ENCODE peak calls at places on chromosome 17, in eight cellular contexts. L is heart right ventricle, C is neuronal stem cell, D is bronchial epithelial cell, K is kidney, V is neural progenitor cell, Q is left lung, Z is transverse colon. G is an unnamed sample.
A peak's percentile ranks its signal among the peaks of the same experiment; 100 is the strongest.

GRCh38 chr17:36941265-36942021 is 4.2 kb downstream of the LHX1 start:
- DNase-seq in Z (no peak), V (no peak), L (no peak), Q (no peak), K (no peak), D (no peak), C (no peak), G (no peak)

GRCh38 chr17:53571342-53571741 is 251.4 kb upstream of the KIF2B start:
- DNase-seq in V (no peak), C (no peak), K (no peak), D (no peak), Q (no peak), L (no peak), Z (no peak), G (no peak)

GRCh38 chr17:37067555-37068111 is 118.9 kb downstream of the AATF start:
- DNase-seq in Q (no peak), K (peak; percentile 82), C (no peak), L (no peak), V (no peak), Z (peak; percentile 71), D (peak; percentile 82), G (no peak)

GRCh38 chr17:62611767-62612166 is 15.7 kb upstream of the MRC2 start:
- DNase-seq in D (no peak), Q (no peak), K (no peak), Z (no peak), V (no peak), L (no peak), C (no peak), G (no peak)

GRCh38 chr17:57937492-57937891 is 17.7 kb downstream of the CUEDC1 start:
- DNase-seq in L (no peak), Z (no peak), K (no peak), Q (no peak), D (no peak), C (no peak), V (no peak), G (no peak)

GRCh38 chr17:2783310-2784030 is 12.8 kb upstream of the RAP1GAP2 start:
- DNase-seq in Q (no peak), Z (no peak), C (no peak), D (no peak), V (no peak), L (no peak), K (no peak), G (no peak)

GRCh38 chr17:58172369-58173071 is 5.7 kb downstream of the OR4D2 start:
- DNase-seq in L (no peak), V (peak; percentile 64), Q (no peak), Z (no peak), D (peak; percentile 52), K (no peak), C (peak; percentile 6), G (no peak)

GRCh38 chr17:32609085-32609484 is 122.3 kb downstream of the CDK5R1 start:
- DNase-seq in V (no peak), Z (peak; percentile 46), K (peak; percentile 72), C (no peak), Q (no peak), L (peak; percentile 34), D (peak; percentile 52), G (no peak)

GRCh38 chr17:78999056-78999768 is 10.4 kb downstream of the CANT1 start:
- DNase-seq in L (no peak), C (no peak), K (peak; percentile 61), D (no peak), Q (no peak), Z (no peak), V (no peak), G (peak; percentile 57)

GRCh38 chr17:6035801-6036394 is 34.3 kb upstream of the WSCD1 start:
- DNase-seq in K (no peak), V (no peak), L (no peak), C (no peak), Q (no peak), Z (no peak), D (no peak), G (no peak)

GRCh38 chr17:63881935-63882601 is at the start of gene GH2:
- DNase-seq in D (peak; percentile 57), K (no peak), V (peak; percentile 58), Z (peak; percentile 50), Q (no peak), L (peak; percentile 24), C (peak; percentile 48), G (no peak)

DNA sequence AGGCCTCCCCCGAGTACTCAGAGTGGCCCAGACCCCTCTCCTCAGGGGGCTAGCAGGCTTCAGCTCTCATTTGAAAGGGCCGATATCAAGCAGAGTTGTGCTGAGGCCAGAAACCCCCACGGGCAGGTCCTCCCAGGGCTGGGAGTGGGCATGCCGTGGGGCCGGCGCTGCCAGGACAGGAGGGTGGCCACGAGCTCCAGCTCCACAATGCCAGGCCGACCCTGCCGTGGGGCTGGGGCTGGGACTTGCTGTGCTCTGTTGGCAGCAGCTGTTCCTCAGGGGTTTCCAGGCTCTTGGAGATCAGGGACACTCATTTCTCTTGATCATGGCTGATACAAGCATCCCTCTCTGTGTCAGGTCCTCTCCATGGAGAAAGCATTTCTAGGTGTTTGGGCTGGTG is 3.2 kb upstream of the NPB start:
- DNase-seq in K (no peak), V (no peak), Z (no peak), Q (no peak), L (no peak), D (no peak), C (no peak), G (no peak)
- H3K36me3 ChIP-seq in K (peaks cover 29% of the 10 kb centered on the region), V (no peaks in the 10 kb centered on the region), Z (peaks cover 9% of the 10 kb centered on the region), Q (no peaks in the 10 kb centered on the region), L (peaks cover 4% of the 10 kb centered on the region), D (peaks cover 18% of the 10 kb centered on the region), C (peaks cover 41% of the 10 kb centered on the region), G (no peaks in the 10 kb centered on the region)

DNA sequence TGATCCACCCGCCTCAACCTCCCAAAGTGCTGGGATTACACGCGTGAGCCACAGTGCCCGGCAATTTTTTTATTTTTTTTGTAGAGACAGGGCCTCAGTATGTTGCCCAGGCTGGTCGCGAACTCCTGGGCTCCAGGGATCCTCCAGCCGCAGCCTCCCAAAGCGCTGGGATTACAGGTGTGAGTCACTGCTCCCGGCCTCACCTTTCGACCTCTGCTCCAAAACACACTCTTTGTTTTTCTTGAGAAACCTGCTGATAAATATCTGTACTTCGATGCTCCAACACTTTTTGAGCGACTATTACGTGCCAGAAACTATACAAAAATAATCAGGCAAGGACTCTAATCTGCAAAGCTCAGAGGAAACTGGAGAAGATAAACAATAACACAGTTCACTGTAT is 1.0 kb downstream of the MED1 start:
- DNase-seq in L (no peak), C (no peak), K (no peak), Q (no peak), Z (no peak), V (no peak), D (no peak), G (no peak)
- H3K4me3 ChIP-seq in L (peak overlapping the region; percentile 62), C (no peak overlapping the region), K (peak overlapping the region; percentile 85), Q (peak overlapping the region; percentile 86), Z (peak overlapping the region; percentile 74), V (peak overlapping the region; percentile 94), D (peak overlapping the region; percentile 75), G (peak overlapping the region; percentile 99)

DNA sequence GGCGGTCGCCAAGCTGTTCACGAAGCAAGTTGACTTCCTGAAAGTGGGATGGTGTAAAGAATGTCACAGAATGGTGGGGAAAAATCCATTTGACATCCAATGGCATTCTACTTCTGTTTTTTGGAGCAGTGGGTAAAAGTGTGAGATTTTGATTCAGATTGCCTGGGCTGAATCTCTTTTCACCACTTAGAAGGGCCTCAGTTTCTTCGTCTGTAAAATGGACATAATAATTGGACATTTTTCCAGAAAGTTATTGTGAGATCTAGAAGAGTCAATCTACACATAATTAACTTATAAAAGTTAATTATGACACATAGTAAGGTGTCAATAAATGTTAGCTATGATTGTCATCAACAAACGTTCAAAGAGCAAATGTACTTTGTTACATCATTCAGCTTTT is 3.0 kb downstream of the KRT40 start:
- DNase-seq in L (no peak), K (no peak), Z (no peak), C (no peak), D (no peak), V (no peak), Q (no peak), G (no peak)
- H3K36me3 ChIP-seq in L (no peaks in the 10 kb centered on the region), K (no peaks in the 10 kb centered on the region), Z (no peaks in the 10 kb centered on the region), C (no peaks in the 10 kb centered on the region), D (no peaks in the 10 kb centered on the region), V (no peaks in the 10 kb centered on the region), Q (no peaks in the 10 kb centered on the region), G (no peaks in the 10 kb centered on the region)

GRCh38 chr17:28554565-28554964 is 2.1 kb upstream of the UNC119 start:
- DNase-seq in D (no peak), V (no peak), Q (no peak), C (no peak), K (peak; percentile 48), Z (no peak), L (no peak), G (no peak)

GRCh38 chr17:28555022-28555421 is 2.6 kb upstream of the UNC119 start:
- DNase-seq in Q (no peak), V (no peak), Z (no peak), C (no peak), D (no peak), K (no peak), L (no peak), G (no peak)

GRCh38 chr17:28552201-28552999 is at the start of gene UNC119:
- DNase-seq in C (peak; percentile 79), Q (peak; percentile 98), Z (peak; percentile 87), V (peak; percentile 95), L (peak; percentile 67), K (peak; percentile 91), D (peak; percentile 38), G (peak; percentile 80)

GRCh38 chr17:28551421-28552186 is 820 bp downstream of the UNC119 start:
- DNase-seq in D (no peak), Z (no peak), L (no peak), C (no peak), K (peak; percentile 71), Q (no peak), V (peak; percentile 40), G (peak; percentile 61)

DNA sequence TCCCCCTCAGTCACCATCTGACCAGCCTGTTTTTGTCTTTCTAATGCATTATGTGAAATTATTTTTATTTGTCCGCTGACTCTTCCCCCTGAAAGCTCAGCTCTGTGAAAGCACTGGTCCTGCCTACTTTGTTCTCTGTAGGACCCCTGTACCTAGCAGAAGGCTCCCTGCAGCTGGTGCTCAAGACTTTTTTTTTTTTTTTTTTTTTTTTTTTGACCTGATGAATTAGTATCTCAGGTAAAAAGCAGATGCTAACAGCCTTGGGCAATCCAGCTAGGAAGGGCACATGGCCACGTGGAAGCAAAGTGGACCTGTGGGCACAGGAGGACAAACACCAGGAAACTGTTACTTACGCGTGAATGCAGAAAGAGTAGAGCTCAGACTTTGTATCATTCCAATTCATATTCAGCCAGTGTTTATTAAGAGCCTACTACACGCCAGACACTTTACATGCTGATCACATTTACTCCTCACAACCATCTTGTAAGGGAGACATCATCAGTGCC is 629 bp upstream of the UNC119 start:
- DNase-seq in L (no peak), Z (no peak), V (no peak), K (peak; percentile 19), Q (no peak), C (no peak), D (no peak), G (peak; percentile 15)
- H3K4me3 ChIP-seq in L (peak overlapping the region; percentile 85), Z (no peak overlapping the region), V (peak overlapping the region; percentile 90), K (peak overlapping the region; percentile 69), Q (peak overlapping the region; percentile 93), C (no peak overlapping the region), D (no peak overlapping the region), G (no peak overlapping the region)

DNA sequence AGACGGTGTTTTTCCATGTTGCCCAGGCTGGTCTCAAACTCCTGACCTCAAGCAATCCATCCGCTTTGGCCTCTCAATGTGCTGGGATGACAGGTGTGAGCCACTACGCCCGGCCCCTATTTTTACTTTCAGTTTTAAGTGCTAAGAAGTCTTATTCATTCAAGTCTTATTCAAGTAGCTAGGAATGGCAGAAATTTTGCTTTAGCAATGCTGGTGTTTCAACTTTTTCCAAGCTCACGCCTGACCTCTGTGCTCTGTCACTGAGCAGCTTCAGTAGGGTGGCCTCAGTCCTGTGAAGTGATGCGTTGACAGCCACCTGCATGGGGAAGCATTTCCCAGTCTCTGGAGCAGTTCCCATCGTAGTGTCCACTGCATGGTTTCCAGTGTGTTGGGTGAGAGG is 12.9 kb downstream of the ZNF750 start:
- DNase-seq in D (no peak), V (no peak), C (no peak), L (no peak), K (no peak), Q (no peak), Z (no peak), G (peak; percentile 33)
- H3K36me3 ChIP-seq in D (peaks cover 19% of the 10 kb centered on the region), V (no peaks in the 10 kb centered on the region), C (peaks cover 29% of the 10 kb centered on the region), L (no peaks in the 10 kb centered on the region), K (peaks cover 10% of the 10 kb centered on the region), Q (no peaks in the 10 kb centered on the region), Z (no peaks in the 10 kb centered on the region), G (peaks cover 2% of the 10 kb centered on the region)